ENCODE peak calls at places on chromosome 6, in ten cellular contexts. One of them, this sample, is unnamed.

GRCh38 chr6:111871725-111872520 is 1.3 kb downstream of the FYN start:
- DNase-seq in heart left ventricle: peak; percentile 52
- DNase-seq in GM23338: peak; percentile 70
- DNase-seq in IMR-90: peak; percentile 30
- DNase-seq in mesendoderm: peak; percentile 84
- DNase-seq in osteoblast: peak; percentile 90
- DNase-seq in brain microvascular endothelial cell: peak; percentile 29
- DNase-seq in GM23248: peak; percentile 59
- DNase-seq in heart right ventricle: peak; percentile 45
- DNase-seq in transverse colon: peak; percentile 8
- DNase-seq in this sample: peak; percentile 42

GRCh38 chr6:127971945-127972391 is 71.1 kb upstream of the THEMIS start:
- DNase-seq in heart left ventricle: no peak
- DNase-seq in GM23338: no peak
- DNase-seq in IMR-90: peak; percentile 70
- DNase-seq in mesendoderm: peak; percentile 64
- DNase-seq in osteoblast: no peak
- DNase-seq in brain microvascular endothelial cell: peak; percentile 86
- DNase-seq in GM23248: peak; percentile 63
- DNase-seq in heart right ventricle: no peak
- DNase-seq in transverse colon: no peak
- DNase-seq in this sample: peak; percentile 71

GRCh38 chr6:107869871-107870270 is 45.8 kb upstream of the SCML4 start:
- DNase-seq in heart left ventricle: no peak
- DNase-seq in GM23338: peak; percentile 7
- DNase-seq in IMR-90: no peak
- DNase-seq in mesendoderm: peak; percentile 10
- DNase-seq in osteoblast: no peak
- DNase-seq in brain microvascular endothelial cell: no peak
- DNase-seq in GM23248: no peak
- DNase-seq in heart right ventricle: no peak
- DNase-seq in transverse colon: no peak
- DNase-seq in this sample: no peak

GRCh38 chr6:160139420-160139851 is 17.8 kb downstream of the SLC22A1 start:
- DNase-seq in heart left ventricle: no peak
- DNase-seq in GM23338: no peak
- DNase-seq in IMR-90: peak; percentile 92
- DNase-seq in mesendoderm: peak; percentile 75
- DNase-seq in osteoblast: peak; percentile 92
- DNase-seq in brain microvascular endothelial cell: peak; percentile 59
- DNase-seq in GM23248: peak; percentile 84
- DNase-seq in heart right ventricle: no peak
- DNase-seq in transverse colon: no peak
- DNase-seq in this sample: peak; percentile 89

GRCh38 chr6:18260448-18261106 is 3.8 kb downstream of the DEK start:
- DNase-seq in heart left ventricle: no peak
- DNase-seq in GM23338: no peak
- DNase-seq in IMR-90: peak; percentile 36
- DNase-seq in mesendoderm: peak; percentile 33
- DNase-seq in osteoblast: peak; percentile 80
- DNase-seq in brain microvascular endothelial cell: peak; percentile 26
- DNase-seq in GM23248: peak; percentile 70
- DNase-seq in heart right ventricle: no peak
- DNase-seq in transverse colon: no peak
- DNase-seq in this sample: peak; percentile 36

GRCh38 chr6:20312581-20312980 is 89.1 kb upstream of the E2F3 start:
- DNase-seq in heart left ventricle: no peak
- DNase-seq in GM23338: no peak
- DNase-seq in IMR-90: peak; percentile 4
- DNase-seq in mesendoderm: no peak
- DNase-seq in osteoblast: no peak
- DNase-seq in brain microvascular endothelial cell: no peak
- DNase-seq in GM23248: no peak
- DNase-seq in heart right ventricle: no peak
- DNase-seq in transverse colon: no peak
- DNase-seq in this sample: no peak

GRCh38 chr6:155143610-155144106 is 120.2 kb upstream of the CLDN20 start:
- DNase-seq in heart left ventricle: no peak
- DNase-seq in GM23338: peak; percentile 50
- DNase-seq in IMR-90: no peak
- DNase-seq in mesendoderm: peak; percentile 60
- DNase-seq in osteoblast: no peak
- DNase-seq in brain microvascular endothelial cell: no peak
- DNase-seq in GM23248: peak; percentile 42
- DNase-seq in heart right ventricle: no peak
- DNase-seq in transverse colon: no peak
- DNase-seq in this sample: no peak

GRCh38 chr6:32126880-32127279 is 1.2 kb downstream of the ATF6B start:
- DNase-seq in heart left ventricle: no peak
- DNase-seq in GM23338: no peak
- DNase-seq in IMR-90: no peak
- DNase-seq in mesendoderm: no peak
- DNase-seq in osteoblast: no peak
- DNase-seq in brain microvascular endothelial cell: no peak
- DNase-seq in GM23248: peak; percentile 46
- DNase-seq in heart right ventricle: no peak
- DNase-seq in transverse colon: no peak
- DNase-seq in this sample: no peak

GRCh38 chr6:124226396-124226795 is 422.7 kb downstream of the NKAIN2 start:
- DNase-seq in heart left ventricle: no peak
- DNase-seq in GM23338: no peak
- DNase-seq in IMR-90: no peak
- DNase-seq in mesendoderm: no peak
- DNase-seq in osteoblast: no peak
- DNase-seq in brain microvascular endothelial cell: peak; percentile 14
- DNase-seq in GM23248: no peak
- DNase-seq in heart right ventricle: no peak
- DNase-seq in transverse colon: no peak
- DNase-seq in this sample: peak; percentile 72

GRCh38 chr6:89862698-89863097 is 31.6 kb upstream of the GJA10 start:
- DNase-seq in heart left ventricle: no peak
- DNase-seq in GM23338: no peak
- DNase-seq in IMR-90: no peak
- DNase-seq in mesendoderm: no peak
- DNase-seq in osteoblast: no peak
- DNase-seq in brain microvascular endothelial cell: no peak
- DNase-seq in GM23248: no peak
- DNase-seq in heart right ventricle: no peak
- DNase-seq in transverse colon: no peak
- DNase-seq in this sample: no peak

GRCh38 chr6:42292002-42292735 is 74.5 kb upstream of the MRPS10 start:
- DNase-seq in heart left ventricle: no peak
- DNase-seq in GM23338: no peak
- DNase-seq in IMR-90: peak; percentile 80
- DNase-seq in mesendoderm: no peak
- DNase-seq in osteoblast: peak; percentile 86
- DNase-seq in brain microvascular endothelial cell: peak; percentile 85
- DNase-seq in GM23248: peak; percentile 89
- DNase-seq in heart right ventricle: no peak
- DNase-seq in transverse colon: no peak
- DNase-seq in this sample: peak; percentile 62

GRCh38 chr6:90764001-90764400 is 177.1 kb upstream of the MAP3K7 start:
- DNase-seq in heart left ventricle: no peak
- DNase-seq in GM23338: no peak
- DNase-seq in IMR-90: peak; percentile 70
- DNase-seq in mesendoderm: no peak
- DNase-seq in osteoblast: no peak
- DNase-seq in brain microvascular endothelial cell: no peak
- DNase-seq in GM23248: peak; percentile 1
- DNase-seq in heart right ventricle: no peak
- DNase-seq in transverse colon: no peak
- DNase-seq in this sample: no peak

GRCh38 chr6:44438827-44439226 is 51.3 kb downstream of the CDC5L start:
- DNase-seq in heart left ventricle: no peak
- DNase-seq in GM23338: no peak
- DNase-seq in IMR-90: no peak
- DNase-seq in mesendoderm: no peak
- DNase-seq in osteoblast: no peak
- DNase-seq in brain microvascular endothelial cell: no peak
- DNase-seq in GM23248: no peak
- DNase-seq in heart right ventricle: no peak
- DNase-seq in transverse colon: no peak
- DNase-seq in this sample: no peak

GRCh38 chr6:167827588-167828324 is 1.0 kb downstream of the AFDN start:
- DNase-seq in heart left ventricle: peak; percentile 63
- DNase-seq in GM23338: peak; percentile 74
- DNase-seq in IMR-90: peak; percentile 18
- DNase-seq in mesendoderm: peak; percentile 86
- DNase-seq in osteoblast: peak; percentile 97
- DNase-seq in brain microvascular endothelial cell: no peak
- DNase-seq in GM23248: peak; percentile 76
- DNase-seq in heart right ventricle: peak; percentile 54
- DNase-seq in transverse colon: peak; percentile 72
- DNase-seq in this sample: peak; percentile 34

GRCh38 chr6:94026575-94026974 is 607.2 kb upstream of the EPHA7 start:
- DNase-seq in heart left ventricle: no peak
- DNase-seq in GM23338: no peak
- DNase-seq in IMR-90: no peak
- DNase-seq in mesendoderm: no peak
- DNase-seq in osteoblast: no peak
- DNase-seq in brain microvascular endothelial cell: no peak
- DNase-seq in GM23248: no peak
- DNase-seq in heart right ventricle: no peak
- DNase-seq in transverse colon: no peak
- DNase-seq in this sample: no peak

GRCh38 chr6:11909696-11910132 is 102.4 kb upstream of the HIVEP1 start:
- DNase-seq in heart left ventricle: no peak
- DNase-seq in GM23338: no peak
- DNase-seq in IMR-90: peak; percentile 72
- DNase-seq in mesendoderm: no peak
- DNase-seq in osteoblast: peak; percentile 62
- DNase-seq in brain microvascular endothelial cell: peak; percentile 85
- DNase-seq in GM23248: peak; percentile 87
- DNase-seq in heart right ventricle: no peak
- DNase-seq in transverse colon: no peak
- DNase-seq in this sample: peak; percentile 89

DNA sequence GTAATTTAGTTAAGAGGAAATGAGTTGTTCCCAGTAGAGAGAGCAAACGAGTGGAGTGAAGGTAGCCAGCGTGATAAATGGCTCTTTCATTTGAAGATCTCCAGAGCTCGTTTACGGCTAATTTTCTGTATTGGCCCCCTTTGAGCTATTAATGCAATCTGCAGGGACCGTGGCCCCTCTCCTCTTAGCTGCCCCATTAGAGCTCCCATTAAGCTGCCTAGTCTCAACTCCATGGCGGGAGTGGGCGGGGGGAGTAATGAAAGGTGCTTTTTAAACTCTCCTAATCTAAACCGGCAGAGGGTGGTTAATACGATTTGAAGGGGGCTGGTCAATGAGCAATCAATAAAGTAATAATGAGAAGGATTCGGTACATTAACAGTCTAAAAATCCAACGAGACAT is 12.5 kb downstream of the TFAP2B start:
- DNase-seq in heart left ventricle: no peak
- DNase-seq in GM23338: no peak
- DNase-seq in IMR-90: no peak
- DNase-seq in mesendoderm: no peak
- DNase-seq in osteoblast: no peak
- DNase-seq in brain microvascular endothelial cell: no peak
- DNase-seq in GM23248: no peak
- DNase-seq in heart right ventricle: no peak
- DNase-seq in transverse colon: no peak
- DNase-seq in this sample: no peak
- H3K27me3 ChIP-seq in heart left ventricle: peaks cover 51% of the 10 kb centered on the region
- H3K27me3 ChIP-seq in GM23338: peaks cover 100% of the 10 kb centered on the region
- H3K27me3 ChIP-seq in IMR-90: peaks cover 2% of the 10 kb centered on the region
- H3K27me3 ChIP-seq in mesendoderm: peaks cover 66% of the 10 kb centered on the region
- H3K27me3 ChIP-seq in osteoblast: peaks cover 2% of the 10 kb centered on the region
- H3K27me3 ChIP-seq in brain microvascular endothelial cell: no peaks in the 10 kb centered on the region
- H3K27me3 ChIP-seq in GM23248: peaks cover 25% of the 10 kb centered on the region
- H3K27me3 ChIP-seq in heart right ventricle: peaks cover 97% of the 10 kb centered on the region
- H3K27me3 ChIP-seq in transverse colon: peaks cover 98% of the 10 kb centered on the region
- H3K27me3 ChIP-seq in this sample: no peaks in the 10 kb centered on the region

DNA sequence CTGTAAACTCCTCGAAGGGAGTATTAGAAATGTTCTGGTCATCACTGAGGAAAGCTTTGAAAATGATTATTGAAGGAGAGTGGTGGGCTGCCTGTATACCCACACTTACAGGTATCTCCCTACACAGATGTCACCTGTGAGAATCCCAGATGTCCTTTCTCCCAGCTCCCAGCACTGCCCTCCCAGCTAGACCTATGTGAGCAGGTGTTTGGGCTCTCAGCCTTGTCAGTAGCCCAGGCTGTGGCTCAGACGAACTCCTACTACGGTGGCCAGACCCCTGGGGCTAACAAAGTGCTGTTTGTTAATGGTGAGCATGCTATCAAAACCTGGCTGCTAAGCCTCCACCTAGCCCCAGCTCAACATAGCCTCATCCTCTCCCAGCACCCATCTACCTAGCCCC is 7.1 kb downstream of the PRSS16 start:
- DNase-seq in heart left ventricle: no peak
- DNase-seq in GM23338: no peak
- DNase-seq in IMR-90: no peak
- DNase-seq in mesendoderm: no peak
- DNase-seq in osteoblast: peak; percentile 11
- DNase-seq in brain microvascular endothelial cell: no peak
- DNase-seq in GM23248: no peak
- DNase-seq in heart right ventricle: no peak
- DNase-seq in transverse colon: no peak
- DNase-seq in this sample: no peak
- H3K27me3 ChIP-seq in heart left ventricle: peaks cover 67% of the 10 kb centered on the region
- H3K27me3 ChIP-seq in GM23338: peaks cover 4% of the 10 kb centered on the region
- H3K27me3 ChIP-seq in IMR-90: peaks cover 35% of the 10 kb centered on the region
- H3K27me3 ChIP-seq in mesendoderm: no peaks in the 10 kb centered on the region
- H3K27me3 ChIP-seq in osteoblast: peaks cover 39% of the 10 kb centered on the region
- H3K27me3 ChIP-seq in brain microvascular endothelial cell: peaks cover 18% of the 10 kb centered on the region
- H3K27me3 ChIP-seq in GM23248: peaks cover 58% of the 10 kb centered on the region
- H3K27me3 ChIP-seq in heart right ventricle: peaks cover 93% of the 10 kb centered on the region
- H3K27me3 ChIP-seq in transverse colon: peaks cover 60% of the 10 kb centered on the region
- H3K27me3 ChIP-seq in this sample: peaks cover 19% of the 10 kb centered on the region

GRCh38 chr6:30002871-30003270 is 58.2 kb upstream of the POLR1H start:
- DNase-seq in heart left ventricle: no peak
- DNase-seq in GM23338: no peak
- DNase-seq in IMR-90: peak; percentile 48
- DNase-seq in mesendoderm: no peak
- DNase-seq in osteoblast: peak; percentile 92
- DNase-seq in brain microvascular endothelial cell: peak; percentile 7
- DNase-seq in GM23248: peak; percentile 79
- DNase-seq in heart right ventricle: no peak
- DNase-seq in transverse colon: no peak
- DNase-seq in this sample: peak; percentile 17
- H3K27me3 ChIP-seq in heart left ventricle: no peaks in the 10 kb centered on the region
- H3K27me3 ChIP-seq in GM23338: peaks cover 58% of the 10 kb centered on the region
- H3K27me3 ChIP-seq in IMR-90: peaks cover 41% of the 10 kb centered on the region
- H3K27me3 ChIP-seq in mesendoderm: peaks cover 19% of the 10 kb centered on the region
- H3K27me3 ChIP-seq in osteoblast: peaks cover 33% of the 10 kb centered on the region
- H3K27me3 ChIP-seq in brain microvascular endothelial cell: peaks cover 24% of the 10 kb centered on the region
- H3K27me3 ChIP-seq in GM23248: peaks cover 10% of the 10 kb centered on the region
- H3K27me3 ChIP-seq in heart right ventricle: peaks cover 22% of the 10 kb centered on the region
- H3K27me3 ChIP-seq in transverse colon: peaks cover 18% of the 10 kb centered on the region
- H3K27me3 ChIP-seq in this sample: peaks cover 15% of the 10 kb centered on the region

DNA sequence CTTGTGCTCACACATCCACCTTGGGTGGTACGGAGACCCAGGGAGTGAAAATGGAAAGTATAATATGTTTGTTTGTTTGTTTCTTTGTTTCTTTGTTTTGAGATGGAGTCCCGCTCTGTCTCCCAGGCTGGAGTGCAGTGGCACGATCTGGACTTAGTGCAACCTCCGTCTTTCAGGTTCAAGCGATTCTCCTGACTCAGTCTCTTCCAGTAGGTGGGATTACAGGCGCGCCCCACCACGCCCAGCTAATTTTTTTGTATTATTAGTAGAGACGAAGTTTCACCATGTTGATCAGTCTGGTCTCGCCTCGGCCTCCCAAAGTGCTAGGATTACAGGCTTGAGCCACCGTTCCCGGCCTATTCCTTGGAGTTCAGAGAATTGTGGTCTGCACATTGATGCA is 115.4 kb downstream of the TRIM27 start:
- DNase-seq in heart left ventricle: no peak
- DNase-seq in GM23338: no peak
- DNase-seq in IMR-90: no peak
- DNase-seq in mesendoderm: no peak
- DNase-seq in osteoblast: no peak
- DNase-seq in brain microvascular endothelial cell: no peak
- DNase-seq in GM23248: no peak
- DNase-seq in heart right ventricle: no peak
- DNase-seq in transverse colon: no peak
- DNase-seq in this sample: no peak
- H3K27me3 ChIP-seq in heart left ventricle: peaks cover 81% of the 10 kb centered on the region
- H3K27me3 ChIP-seq in GM23338: peaks cover 97% of the 10 kb centered on the region
- H3K27me3 ChIP-seq in IMR-90: peaks cover 22% of the 10 kb centered on the region
- H3K27me3 ChIP-seq in mesendoderm: peaks cover 29% of the 10 kb centered on the region
- H3K27me3 ChIP-seq in osteoblast: peaks cover 46% of the 10 kb centered on the region
- H3K27me3 ChIP-seq in brain microvascular endothelial cell: peaks cover 4% of the 10 kb centered on the region
- H3K27me3 ChIP-seq in GM23248: peaks cover 60% of the 10 kb centered on the region
- H3K27me3 ChIP-seq in heart right ventricle: peaks cover 95% of the 10 kb centered on the region
- H3K27me3 ChIP-seq in transverse colon: peaks cover 100% of the 10 kb centered on the region
- H3K27me3 ChIP-seq in this sample: peaks cover 24% of the 10 kb centered on the region

This sample was measured in fibroblast of lung.